ENCODE peak calls at places on chromosome 1, in eight cellular contexts. One of them, this sample, is unnamed.

GRCh38 chr1:25712299-25712970 is 87.6 kb upstream of the SELENON start:
- DNase-seq in suprapubic skin: no peak
- DNase-seq in GM23248: no peak
- DNase-seq in colonic mucosa: no peak
- DNase-seq in right cardiac atrium: no peak
- DNase-seq in left lung: no peak
- DNase-seq in stomach: no peak
- DNase-seq in tibial artery: peak
- DNase-seq in this sample: no peak

GRCh38 chr1:1775364-1776226 is 2.7 kb downstream of the NADK start:
- DNase-seq in suprapubic skin: no peak
- DNase-seq in GM23248: no peak
- DNase-seq in colonic mucosa: no peak
- DNase-seq in right cardiac atrium: no peak
- DNase-seq in left lung: no peak
- DNase-seq in stomach: no peak
- DNase-seq in tibial artery: no peak
- DNase-seq in this sample: no peak

GRCh38 chr1:159092398-159092760 is 15.8 kb upstream of the AIM2 start:
- DNase-seq in suprapubic skin: no peak
- DNase-seq in GM23248: peak
- DNase-seq in colonic mucosa: no peak
- DNase-seq in right cardiac atrium: no peak
- DNase-seq in left lung: no peak
- DNase-seq in stomach: no peak
- DNase-seq in tibial artery: no peak
- DNase-seq in this sample: no peak

GRCh38 chr1:192808588-192809285 is at the start of gene RGS2:
- DNase-seq in suprapubic skin: peak
- DNase-seq in GM23248: peak
- DNase-seq in colonic mucosa: peak
- DNase-seq in right cardiac atrium: peak
- DNase-seq in left lung: peak
- DNase-seq in stomach: peak
- DNase-seq in tibial artery: peak
- DNase-seq in this sample: peak

GRCh38 chr1:47409311-47410085 is 6.6 kb upstream of the FOXE3 start:
- DNase-seq in suprapubic skin: no peak
- DNase-seq in GM23248: peak
- DNase-seq in colonic mucosa: no peak
- DNase-seq in right cardiac atrium: no peak
- DNase-seq in left lung: no peak
- DNase-seq in stomach: no peak
- DNase-seq in tibial artery: no peak
- DNase-seq in this sample: peak

GRCh38 chr1:88801575-88802208 is 89.7 kb downstream of the GTF2B start:
- DNase-seq in suprapubic skin: no peak
- DNase-seq in GM23248: no peak
- DNase-seq in colonic mucosa: no peak
- DNase-seq in right cardiac atrium: no peak
- DNase-seq in left lung: no peak
- DNase-seq in stomach: no peak
- DNase-seq in tibial artery: no peak
- DNase-seq in this sample: peak

GRCh38 chr1:110829955-110830553 is 42.9 kb upstream of the CD53 start:
- DNase-seq in suprapubic skin: no peak
- DNase-seq in GM23248: peak
- DNase-seq in colonic mucosa: peak
- DNase-seq in right cardiac atrium: no peak
- DNase-seq in left lung: no peak
- DNase-seq in stomach: no peak
- DNase-seq in tibial artery: no peak
- DNase-seq in this sample: peak

GRCh38 chr1:54721719-54722118 is 6.1 kb downstream of the TTC4 start:
- DNase-seq in suprapubic skin: no peak
- DNase-seq in GM23248: peak
- DNase-seq in colonic mucosa: no peak
- DNase-seq in right cardiac atrium: no peak
- DNase-seq in left lung: no peak
- DNase-seq in stomach: no peak
- DNase-seq in tibial artery: no peak
- DNase-seq in this sample: no peak

GRCh38 chr1:169144941-169145626 is 38.6 kb downstream of the ATP1B1 start:
- DNase-seq in suprapubic skin: no peak
- DNase-seq in GM23248: no peak
- DNase-seq in colonic mucosa: no peak
- DNase-seq in right cardiac atrium: no peak
- DNase-seq in left lung: no peak
- DNase-seq in stomach: no peak
- DNase-seq in tibial artery: no peak
- DNase-seq in this sample: no peak

GRCh38 chr1:150970818-150971582 is 3.6 kb downstream of the CERS2 start:
- DNase-seq in suprapubic skin: peak
- DNase-seq in GM23248: peak
- DNase-seq in colonic mucosa: peak
- DNase-seq in right cardiac atrium: peak
- DNase-seq in left lung: peak
- DNase-seq in stomach: peak
- DNase-seq in tibial artery: peak
- DNase-seq in this sample: no peak

GRCh38 chr1:160260436-160261382 is 1.6 kb downstream of the DCAF8 start:
- DNase-seq in suprapubic skin: no peak
- DNase-seq in GM23248: peak
- DNase-seq in colonic mucosa: no peak
- DNase-seq in right cardiac atrium: no peak
- DNase-seq in left lung: no peak
- DNase-seq in stomach: no peak
- DNase-seq in tibial artery: no peak
- DNase-seq in this sample: peak

GRCh38 chr1:15965228-15965767 is 10.6 kb downstream of the ZBTB17 start:
- DNase-seq in suprapubic skin: peak
- DNase-seq in GM23248: peak
- DNase-seq in colonic mucosa: no peak
- DNase-seq in right cardiac atrium: no peak
- DNase-seq in left lung: no peak
- DNase-seq in stomach: no peak
- DNase-seq in tibial artery: no peak
- DNase-seq in this sample: no peak

GRCh38 chr1:73854527-73854926 is 343.4 kb downstream of the LRRIQ3 start:
- DNase-seq in suprapubic skin: no peak
- DNase-seq in GM23248: no peak
- DNase-seq in colonic mucosa: no peak
- DNase-seq in right cardiac atrium: no peak
- DNase-seq in left lung: no peak
- DNase-seq in stomach: no peak
- DNase-seq in tibial artery: no peak
- DNase-seq in this sample: no peak

GRCh38 chr1:17091252-17091651 is 28.0 kb downstream of the PADI2 start:
- DNase-seq in suprapubic skin: no peak
- DNase-seq in GM23248: no peak
- DNase-seq in colonic mucosa: no peak
- DNase-seq in right cardiac atrium: no peak
- DNase-seq in left lung: no peak
- DNase-seq in stomach: no peak
- DNase-seq in tibial artery: no peak
- DNase-seq in this sample: no peak
- H3K27ac ChIP-seq in suprapubic skin: peak
- H3K27ac ChIP-seq in GM23248: no peak
- H3K27ac ChIP-seq in colonic mucosa: no peak
- H3K27ac ChIP-seq in right cardiac atrium: no peak
- H3K27ac ChIP-seq in left lung: no peak
- H3K27ac ChIP-seq in stomach: no peak
- H3K27ac ChIP-seq in tibial artery: no peak
- H3K27ac ChIP-seq in this sample: no peak

GRCh38 chr1:53435151-53435550 is 24.0 kb upstream of the DMRTB1 start:
- DNase-seq in suprapubic skin: no peak
- DNase-seq in GM23248: no peak
- DNase-seq in colonic mucosa: no peak
- DNase-seq in right cardiac atrium: no peak
- DNase-seq in left lung: no peak
- DNase-seq in stomach: no peak
- DNase-seq in tibial artery: no peak
- DNase-seq in this sample: no peak

GRCh38 chr1:53431725-53432306 is 27.4 kb upstream of the DMRTB1 start:
- DNase-seq in suprapubic skin: no peak
- DNase-seq in GM23248: no peak
- DNase-seq in colonic mucosa: no peak
- DNase-seq in right cardiac atrium: no peak
- DNase-seq in left lung: no peak
- DNase-seq in stomach: no peak
- DNase-seq in tibial artery: no peak
- DNase-seq in this sample: no peak

GRCh38 chr1:53430779-53431178 is 28.4 kb upstream of the DMRTB1 start:
- DNase-seq in suprapubic skin: no peak
- DNase-seq in GM23248: no peak
- DNase-seq in colonic mucosa: no peak
- DNase-seq in right cardiac atrium: no peak
- DNase-seq in left lung: no peak
- DNase-seq in stomach: no peak
- DNase-seq in tibial artery: no peak
- DNase-seq in this sample: no peak

GRCh38 chr1:53431244-53431643 is 28.0 kb upstream of the DMRTB1 start:
- DNase-seq in suprapubic skin: no peak
- DNase-seq in GM23248: no peak
- DNase-seq in colonic mucosa: no peak
- DNase-seq in right cardiac atrium: no peak
- DNase-seq in left lung: no peak
- DNase-seq in stomach: no peak
- DNase-seq in tibial artery: no peak
- DNase-seq in this sample: no peak

DNA sequence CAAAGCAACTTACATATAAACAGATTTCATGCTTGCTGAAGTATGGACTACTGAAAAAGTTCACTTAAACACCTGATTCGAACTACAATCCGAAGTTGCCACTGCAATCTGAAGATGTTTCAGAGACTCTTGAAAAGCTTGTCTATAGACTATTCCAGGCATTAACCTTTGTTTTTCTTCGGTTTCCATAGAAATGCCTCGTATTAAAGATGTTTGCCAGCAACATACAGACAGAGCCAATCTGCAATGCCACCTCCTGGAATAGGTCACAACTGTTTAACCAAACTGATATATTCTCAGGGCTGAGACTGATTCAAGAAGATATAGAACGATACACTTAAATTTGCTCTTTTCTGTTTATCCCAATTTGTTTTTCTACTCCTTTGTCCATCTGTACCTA is 28.9 kb upstream of the DMRTB1 start:
- DNase-seq in suprapubic skin: no peak
- DNase-seq in GM23248: no peak
- DNase-seq in colonic mucosa: no peak
- DNase-seq in right cardiac atrium: no peak
- DNase-seq in left lung: no peak
- DNase-seq in stomach: no peak
- DNase-seq in tibial artery: no peak
- DNase-seq in this sample: no peak
- H3K4me3 ChIP-seq in suprapubic skin: no peak
- H3K4me3 ChIP-seq in GM23248: no peak
- H3K4me3 ChIP-seq in colonic mucosa: no peak
- H3K4me3 ChIP-seq in right cardiac atrium: no peak
- H3K4me3 ChIP-seq in left lung: no peak
- H3K4me3 ChIP-seq in stomach: no peak
- H3K4me3 ChIP-seq in tibial artery: no peak
- H3K4me3 ChIP-seq in this sample: no peak

DNA sequence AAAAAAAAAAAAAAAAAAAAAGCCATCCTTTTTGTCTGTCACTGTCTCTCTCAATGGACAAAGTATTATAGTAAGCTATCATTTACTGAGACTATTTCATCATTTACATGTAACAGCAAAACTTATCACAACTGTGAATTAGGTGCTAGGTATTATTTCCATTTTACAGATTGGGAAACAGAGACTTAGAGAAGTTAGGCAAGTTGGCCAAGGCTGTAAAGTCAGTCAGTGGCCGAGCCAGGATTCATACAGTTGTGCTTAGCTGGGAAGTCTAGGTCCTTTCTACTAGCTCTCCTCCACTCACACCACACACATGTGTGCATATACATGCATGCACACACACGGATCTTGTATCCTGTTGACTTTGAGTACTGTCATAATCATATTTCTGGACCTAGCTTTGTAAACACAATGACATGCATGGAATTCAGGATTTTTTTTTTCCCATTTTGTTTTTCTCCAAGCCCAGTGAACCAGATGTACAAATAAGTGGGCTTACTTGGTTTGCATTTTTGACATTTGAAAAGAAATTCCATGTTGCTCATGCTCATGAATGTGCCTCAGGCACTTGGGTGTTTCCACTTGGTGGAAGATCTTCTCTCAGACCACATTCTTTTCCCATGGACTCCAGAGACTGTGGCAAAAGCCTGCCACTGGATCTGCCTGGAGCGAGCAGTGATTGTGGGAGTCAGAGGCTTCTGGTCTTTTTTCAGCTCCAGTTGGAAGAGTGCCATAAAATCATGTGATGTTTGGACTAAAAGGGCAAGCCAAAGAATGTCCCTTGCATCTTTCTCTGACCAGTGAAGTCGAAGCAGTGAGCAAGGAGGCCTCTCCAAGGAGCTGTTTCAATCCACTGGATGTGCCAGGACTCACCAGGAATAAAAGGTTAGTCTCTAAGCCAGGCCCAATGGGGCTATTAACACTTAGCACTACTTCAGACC is 61.7 kb upstream of the DNAJC6 start:
- DNase-seq in suprapubic skin: no peak
- DNase-seq in GM23248: peak
- DNase-seq in colonic mucosa: no peak
- DNase-seq in right cardiac atrium: peak
- DNase-seq in left lung: no peak
- DNase-seq in stomach: no peak
- DNase-seq in tibial artery: no peak
- DNase-seq in this sample: peak
- H3K27ac ChIP-seq in suprapubic skin: peak
- H3K27ac ChIP-seq in GM23248: peak
- H3K27ac ChIP-seq in colonic mucosa: no peak
- H3K27ac ChIP-seq in right cardiac atrium: no peak
- H3K27ac ChIP-seq in left lung: no peak
- H3K27ac ChIP-seq in stomach: no peak
- H3K27ac ChIP-seq in tibial artery: peak
- H3K27ac ChIP-seq in this sample: no peak

GRCh38 chr1:205961405-205961804 is 18.1 kb upstream of the SLC26A9 start:
- DNase-seq in suprapubic skin: no peak
- DNase-seq in GM23248: peak
- DNase-seq in colonic mucosa: no peak
- DNase-seq in right cardiac atrium: peak
- DNase-seq in left lung: no peak
- DNase-seq in stomach: no peak
- DNase-seq in tibial artery: no peak
- DNase-seq in this sample: no peak

GRCh38 chr1:205963352-205963751 is 20.1 kb upstream of the SLC26A9 start:
- DNase-seq in suprapubic skin: no peak
- DNase-seq in GM23248: peak
- DNase-seq in colonic mucosa: no peak
- DNase-seq in right cardiac atrium: no peak
- DNase-seq in left lung: no peak
- DNase-seq in stomach: no peak
- DNase-seq in tibial artery: no peak
- DNase-seq in this sample: no peak

GRCh38 chr1:205962821-205963221 is 19.6 kb upstream of the SLC26A9 start:
- DNase-seq in suprapubic skin: no peak
- DNase-seq in GM23248: peak
- DNase-seq in colonic mucosa: no peak
- DNase-seq in right cardiac atrium: peak
- DNase-seq in left lung: no peak
- DNase-seq in stomach: no peak
- DNase-seq in tibial artery: no peak
- DNase-seq in this sample: no peak

GRCh38 chr1:205963756-205964155 is 20.5 kb upstream of the SLC26A9 start:
- DNase-seq in suprapubic skin: no peak
- DNase-seq in GM23248: no peak
- DNase-seq in colonic mucosa: no peak
- DNase-seq in right cardiac atrium: peak
- DNase-seq in left lung: no peak
- DNase-seq in stomach: no peak
- DNase-seq in tibial artery: no peak
- DNase-seq in this sample: no peak

GRCh38 chr1:205961970-205962820 is 18.9 kb upstream of the SLC26A9 start:
- DNase-seq in suprapubic skin: no peak
- DNase-seq in GM23248: peak
- DNase-seq in colonic mucosa: no peak
- DNase-seq in right cardiac atrium: peak
- DNase-seq in left lung: no peak
- DNase-seq in stomach: no peak
- DNase-seq in tibial artery: no peak
- DNase-seq in this sample: no peak
- H3K4me3 ChIP-seq in suprapubic skin: no peak
- H3K4me3 ChIP-seq in GM23248: no peak
- H3K4me3 ChIP-seq in colonic mucosa: no peak
- H3K4me3 ChIP-seq in right cardiac atrium: no peak
- H3K4me3 ChIP-seq in left lung: no peak
- H3K4me3 ChIP-seq in stomach: no peak
- H3K4me3 ChIP-seq in tibial artery: no peak
- H3K4me3 ChIP-seq in this sample: no peak